ENCODE peak calls at places on chromosomes 1 and 21, in six cellular contexts. K, O, M, U, C and L are unnamed samples.

GRCh38 chr1:205450448-205450847 is 5.4 kb downstream of the BLACAT1 start:
- ATAC-seq in K (no peak), O (no peak), M (no peak), U (peak; percentile 5), C (no peak), L (no peak)

GRCh38 chr1:173414539-173414938 is 62.6 kb upstream of the PRDX6 start:
- ATAC-seq in K (no peak), O (no peak), M (no peak), U (no peak), C (no peak), L (no peak)

GRCh38 chr1:183070923-183071618 is 47.9 kb downstream of the LAMC1 start:
- ATAC-seq in K (peak; percentile 88), O (no peak), M (peak; percentile 13), U (no peak), C (peak; percentile 90), L (no peak)

GRCh38 chr1:51859333-51859732 is 19.2 kb downstream of the NRDC start:
- ATAC-seq in K (no peak), O (no peak), M (no peak), U (no peak), C (no peak), L (no peak)

GRCh38 chr1:163467291-163467690 is 145.5 kb downstream of the NUF2 start:
- ATAC-seq in K (no peak), O (no peak), M (no peak), U (no peak), C (no peak), L (no peak)

GRCh38 chr1:228087771-228088251 is 5.3 kb downstream of the ARF1 start:
- ATAC-seq in K (peak; percentile 21), O (peak; percentile 69), M (no peak), U (no peak), C (no peak), L (peak; percentile 50)

GRCh38 chr1:147570907-147571306 is 29.6 kb downstream of the BCL9 start:
- ATAC-seq in K (no peak), O (no peak), M (no peak), U (no peak), C (no peak), L (no peak)

GRCh38 chr1:75074719-75075395 is 59.3 kb upstream of the LHX8 start:
- ATAC-seq in K (no peak), O (no peak), M (no peak), U (no peak), C (no peak), L (no peak)

GRCh38 chr1:12161324-12161661 is 5.5 kb upstream of the TNFRSF1B start:
- ATAC-seq in K (no peak), O (no peak), M (no peak), U (peak; percentile 15), C (no peak), L (no peak)

GRCh38 chr1:119279441-119280415 is 88.9 kb upstream of the HAO2 start:
- ATAC-seq in K (no peak), O (no peak), M (peak; percentile 97), U (no peak), C (no peak), L (peak; percentile 92)

GRCh38 chr1:235865565-235866206 is 1.0 kb downstream of the LYST start:
- ATAC-seq in K (peak; percentile 5), O (no peak), M (no peak), U (no peak), C (peak; percentile 2), L (no peak)

GRCh38 chr1:20070357-20070756 is 363 bp downstream of the PLA2G5 start:
- ATAC-seq in K (no peak), O (no peak), M (no peak), U (no peak), C (no peak), L (no peak)

GRCh38 chr1:205619376-205619775 is 12.4 kb downstream of the ELK4 start:
- ATAC-seq in K (no peak), O (no peak), M (no peak), U (peak; percentile 43), C (no peak), L (no peak)

GRCh38 chr1:167219194-167219593 is 1.5 kb upstream of the POU2F1 start:
- ATAC-seq in K (no peak), O (no peak), M (no peak), U (no peak), C (no peak), L (no peak)

GRCh38 chr1:115679141-115679611 is 37.4 kb downstream of the VANGL1 start:
- ATAC-seq in K (no peak), O (no peak), M (peak; percentile 77), U (peak; percentile 47), C (peak; percentile 22), L (peak; percentile 76)

GRCh38 chr1:70210820-70211219 is 5.4 kb upstream of the LRRC40 start:
- ATAC-seq in K (no peak), O (peak; percentile 81), M (no peak), U (no peak), C (peak; percentile 17), L (no peak)

GRCh38 chr1:211370669-211371068 is 44.0 kb downstream of the TRAF5 start:
- ATAC-seq in K (no peak), O (no peak), M (no peak), U (no peak), C (no peak), L (no peak)

GRCh38 chr1:101239095-101240040 is 2.5 kb downstream of the S1PR1 start:
- ATAC-seq in K (no peak), O (peak; percentile 45), M (no peak), U (peak; percentile 9), C (no peak), L (no peak)

GRCh38 chr1:205171369-205171768 is 40.1 kb downstream of the DSTYK start:
- ATAC-seq in K (no peak), O (peak; percentile 23), M (no peak), U (no peak), C (no peak), L (no peak)

GRCh38 chr21:21232320-21232719 is 234.1 kb downstream of the NCAM2 start:
- ATAC-seq in K (no peak), O (no peak), M (no peak), U (no peak), C (no peak), L (no peak)

GRCh38 chr21:44615466-44615865 is 3.6 kb downstream of the KRTAP10-8 start:
- ATAC-seq in K (no peak), O (no peak), M (no peak), U (no peak), C (no peak), L (no peak)

GRCh38 chr1:24142546-24143431 is at the start of gene IL22RA1:
- ATAC-seq in K (no peak), O (no peak), M (peak; percentile 93), U (peak; percentile 94), C (no peak), L (peak; percentile 73)

GRCh38 chr1:246587606-246588005 is 21.4 kb downstream of the CNST start:
- ATAC-seq in K (no peak), O (peak; percentile 62), M (no peak), U (peak; percentile 42), C (no peak), L (no peak)

GRCh38 chr1:24189528-24189927 is 2.4 kb upstream of the IFNLR1 start:
- ATAC-seq in K (peak; percentile 37), O (no peak), M (no peak), U (peak; percentile 2), C (peak; percentile 46), L (no peak)

GRCh38 chr21:36479415-36480402 is at the start of gene CLDN14:
- ATAC-seq in K (no peak), O (no peak), M (no peak), U (no peak), C (no peak), L (no peak)

GRCh38 chr1:175314300-175314699 is 121.7 kb upstream of the KIAA0040 start:
- ATAC-seq in K (peak; percentile 69), O (peak; percentile 35), M (peak; percentile 52), U (no peak), C (peak; percentile 40), L (peak; percentile 28)

GRCh38 chr1:31371560-31371959 is 1.3 kb downstream of the FABP3 start:
- ATAC-seq in K (no peak), O (no peak), M (no peak), U (peak; percentile 32), C (no peak), L (no peak)

GRCh38 chr1:152167835-152168534 is 9.0 kb upstream of the RPTN start:
- ATAC-seq in K (no peak), O (no peak), M (peak; percentile 76), U (no peak), C (no peak), L (peak; percentile 96)